ENCODE peak calls at places on chromosomes 2 and 18, in nine cellular contexts. Q, P, A, I, Z, N, O, V and X are unnamed samples.
A peak's percentile ranks its signal among the peaks of the same experiment; 100 is the strongest.

GRCh38 chr2:193469251-193469650 is 1274.5 kb upstream of the TMEFF2 start:
- DNase-seq in Q (no peak), P (no peak), A (no peak), I (no peak), Z (no peak), N (no peak), O (no peak), V (no peak), X (no peak)

GRCh38 chr2:42193722-42194187 is 24.6 kb downstream of the EML4 start:
- DNase-seq in Q (peak; percentile 41), P (no peak), A (no peak), I (no peak), Z (no peak), N (no peak), O (no peak), V (no peak), X (no peak)

GRCh38 chr2:17306706-17307105 is 211.5 kb downstream of the RAD51AP2 start:
- DNase-seq in Q (no peak), P (peak; percentile 38), A (no peak), I (no peak), Z (no peak), N (no peak), O (no peak), V (no peak), X (no peak)

GRCh38 chr2:155733091-155733870 is 599.2 kb downstream of the NR4A2 start:
- DNase-seq in Q (no peak), P (no peak), A (no peak), I (no peak), Z (no peak), N (peak; percentile 23), O (no peak), V (no peak), X (no peak)

GRCh38 chr18:63082661-63083531 is 236.7 kb downstream of the BCL2 start:
- DNase-seq in Q (peak; percentile 42), P (peak; percentile 10), A (no peak), I (no peak), Z (no peak), N (peak; percentile 69), O (no peak), V (peak; percentile 4), X (peak; percentile 10)

GRCh38 chr2:196130039-196130825 is 41.1 kb downstream of the STK17B start:
- DNase-seq in Q (no peak), P (no peak), A (no peak), I (no peak), Z (no peak), N (no peak), O (no peak), V (no peak), X (no peak)

GRCh38 chr2:70988151-70988550 is 6.5 kb downstream of the TEX261 start:
- DNase-seq in Q (no peak), P (no peak), A (no peak), I (no peak), Z (no peak), N (no peak), O (no peak), V (no peak), X (no peak)

GRCh38 chr2:177758591-177759371 is 313.8 kb downstream of the PDE11A start:
- DNase-seq in Q (peak; percentile 48), P (peak; percentile 69), A (no peak), I (no peak), Z (peak; percentile 45), N (peak; percentile 42), O (no peak), V (no peak), X (peak; percentile 64)

GRCh38 chr2:84395819-84396218 is 63.3 kb downstream of the SUCLG1 start:
- DNase-seq in Q (peak; percentile 60), P (peak; percentile 7), A (no peak), I (no peak), Z (no peak), N (no peak), O (no peak), V (peak; percentile 48), X (no peak)

GRCh38 chr18:11398625-11399024 is 210.8 kb upstream of the SLC35G4 start:
- DNase-seq in Q (no peak), P (peak; percentile 34), A (no peak), I (no peak), Z (no peak), N (no peak), O (no peak), V (no peak), X (peak; percentile 3)

GRCh38 chr2:27245620-27246019 is 17.2 kb downstream of the SLC30A3 start:
- DNase-seq in Q (no peak), P (no peak), A (no peak), I (no peak), Z (no peak), N (no peak), O (no peak), V (no peak), X (no peak)

GRCh38 chr2:40256649-40257048 is 195.2 kb downstream of the SLC8A1 start:
- DNase-seq in Q (peak; percentile 25), P (peak; percentile 31), A (no peak), I (no peak), Z (no peak), N (peak; percentile 48), O (no peak), V (no peak), X (peak; percentile 15)

GRCh38 chr2:229237270-229237669 is 33.8 kb downstream of the PID1 start:
- DNase-seq in Q (no peak), P (no peak), A (no peak), I (no peak), Z (no peak), N (no peak), O (no peak), V (no peak), X (no peak)

GRCh38 chr2:85243101-85244072 is 84.4 kb downstream of the TGOLN2 start:
- DNase-seq in Q (peak; percentile 28), P (no peak), A (peak; percentile 66), I (no peak), Z (peak; percentile 75), N (no peak), O (peak; percentile 49), V (no peak), X (no peak)

GRCh38 chr2:70214958-70215357 is 24.1 kb upstream of the C2orf42 start:
- DNase-seq in Q (peak; percentile 69), P (peak; percentile 91), A (no peak), I (no peak), Z (no peak), N (no peak), O (no peak), V (peak; percentile 67), X (peak; percentile 26)

DNA sequence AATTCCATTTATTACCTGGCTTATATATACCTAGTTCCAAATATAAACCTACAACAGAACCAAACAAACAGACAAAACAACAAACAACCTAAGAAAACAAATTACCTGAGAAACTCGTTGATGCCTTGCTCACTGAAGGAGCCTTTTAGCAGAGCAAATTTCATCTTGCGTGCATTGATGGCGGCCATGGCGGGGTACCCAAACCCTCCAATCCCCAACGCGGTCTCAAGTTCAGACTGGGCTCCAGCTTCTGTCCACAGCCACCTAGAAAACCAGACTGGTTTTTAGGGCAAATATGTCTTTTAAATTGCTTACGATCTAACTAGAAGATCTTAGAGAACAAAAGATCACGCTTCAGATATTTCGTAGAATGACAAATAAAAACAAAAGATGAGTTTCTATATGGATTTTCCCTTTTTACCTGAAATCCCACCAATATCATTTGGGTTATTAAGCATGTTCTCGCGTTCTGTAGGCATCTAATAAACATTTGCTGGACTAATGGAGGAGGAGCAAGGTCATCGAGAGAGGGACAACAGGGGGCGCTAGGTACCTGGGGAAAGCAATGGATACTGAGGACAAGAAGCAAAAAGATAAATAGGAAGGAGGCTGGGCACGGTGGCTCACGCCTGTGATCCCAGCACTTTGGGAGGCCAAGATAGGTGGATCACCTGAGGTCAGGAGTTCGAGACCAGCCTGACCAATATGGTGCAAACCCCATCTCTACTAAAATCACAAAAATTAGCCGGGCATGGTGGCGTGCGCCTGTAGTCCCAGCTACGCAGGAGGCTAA is 25.2 kb downstream of the PDIA6 start:
- DNase-seq in Q (peak; percentile 19), P (no peak), A (no peak), I (no peak), Z (no peak), N (peak; percentile 35), O (no peak), V (no peak), X (no peak)
- TF ChIP-seq CTCF in Q (peak; percentile 33), P (peak; percentile 22), A (peak; percentile 30), I (no peak), Z (peak; percentile 36), N (peak; percentile 16), O (no peak), V (peak; percentile 27), X (peak; percentile 29)

GRCh38 chr2:167253025-167253424 is 364.7 kb downstream of the XIRP2 start:
- DNase-seq in Q (peak; percentile 54), P (peak; percentile 2), A (no peak), I (no peak), Z (no peak), N (peak; percentile 15), O (no peak), V (no peak), X (no peak)
- TF ChIP-seq CTCF in Q (no peak), P (no peak), A (no peak), I (no peak), Z (no peak), N (no peak), O (no peak), V (no peak), X (no peak)

GRCh38 chr2:73071452-73072399 is at the start of gene SFXN5:
- DNase-seq in Q (peak; percentile 93), P (peak; percentile 96), A (peak; percentile 96), I (peak; percentile 86), Z (peak; percentile 78), N (peak; percentile 92), O (peak; percentile 93), V (peak; percentile 52), X (peak; percentile 92)
- TF ChIP-seq CTCF in Q (peak; percentile 35), P (no peak), A (peak; percentile 55), I (no peak), Z (no peak), N (no peak), O (no peak), V (peak; percentile 22), X (peak; percentile 19)

DNA sequence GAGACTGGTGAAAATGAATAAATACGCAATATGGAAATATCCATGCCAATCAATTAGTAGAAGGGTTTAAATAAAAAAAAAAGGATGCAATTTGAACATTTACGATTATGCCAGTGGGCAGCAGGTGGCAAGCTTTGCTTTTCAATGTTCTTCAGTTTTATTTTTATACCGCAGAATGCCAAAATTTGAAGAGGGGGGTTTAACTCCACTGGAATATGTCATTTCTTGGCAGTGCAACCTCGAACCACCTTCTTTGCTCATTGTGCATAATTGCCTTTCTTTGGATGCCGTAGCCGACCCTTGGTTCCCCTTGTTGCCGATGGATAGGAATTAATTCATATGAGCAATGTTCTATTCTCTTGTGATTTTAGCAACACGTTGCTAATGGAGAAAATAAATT is 88.0 kb downstream of the LTBP1 start:
- DNase-seq in Q (peak; percentile 75), P (peak; percentile 81), A (no peak), I (no peak), Z (no peak), N (peak; percentile 34), O (no peak), V (no peak), X (peak; percentile 74)
- TF ChIP-seq CTCF in Q (peak; percentile 42), P (peak; percentile 43), A (peak; percentile 63), I (no peak), Z (no peak), N (peak; percentile 47), O (no peak), V (peak; percentile 55), X (peak; percentile 44)

GRCh38 chr18:57052173-57052572 is 94.7 kb upstream of the BOD1L2 start:
- DNase-seq in Q (no peak), P (no peak), A (no peak), I (no peak), Z (no peak), N (no peak), O (no peak), V (no peak), X (no peak)
- TF ChIP-seq CTCF in Q (no peak), P (no peak), A (no peak), I (no peak), Z (no peak), N (no peak), O (no peak), V (no peak), X (no peak)